ENCODE peak calls at places on chromosomes 6 and 20, in nine cellular contexts. One of them, this sample, is unnamed.

GRCh38 chr6:112434896-112435295 is 87.8 kb downstream of the RFPL4B start:
- DNase-seq in stromal cell of bone marrow: no peak
- DNase-seq in SHP77 treated with DMSO at 0.1 percent for 48 hours: no peak
- DNase-seq in GM18507: no peak
- DNase-seq in HFF-Myc: no peak
- DNase-seq in HTR-8/SVneo: no peak
- DNase-seq in mesothelial cell of epicardium: no peak
- DNase-seq in G401: no peak
- DNase-seq in NCI-H460: no peak
- DNase-seq in this sample: no peak

GRCh38 chr6:125097186-125097585 is 56.4 kb upstream of the TPD52L1 start:
- DNase-seq in HFF-Myc: no peak
- DNase-seq in G401: no peak
- DNase-seq in HTR-8/SVneo: no peak
- DNase-seq in SHP77 treated with DMSO at 0.1 percent for 48 hours: no peak
- DNase-seq in mesothelial cell of epicardium: no peak
- DNase-seq in NCI-H460: no peak
- DNase-seq in stromal cell of bone marrow: no peak
- DNase-seq in GM18507: no peak
- DNase-seq in this sample: no peak

GRCh38 chr20:3613821-3614440 is 49.3 kb downstream of the GFRA4 start:
- DNase-seq in SHP77 treated with DMSO at 0.1 percent for 48 hours: no peak
- DNase-seq in mesothelial cell of epicardium: no peak
- DNase-seq in HTR-8/SVneo: no peak
- DNase-seq in HFF-Myc: peak
- DNase-seq in G401: no peak
- DNase-seq in NCI-H460: no peak
- DNase-seq in GM18507: no peak
- DNase-seq in stromal cell of bone marrow: no peak
- DNase-seq in this sample: no peak

GRCh38 chr6:27290065-27290849 is 21.8 kb downstream of the POM121L2 start:
- DNase-seq in stromal cell of bone marrow: no peak
- DNase-seq in HTR-8/SVneo: no peak
- DNase-seq in mesothelial cell of epicardium: no peak
- DNase-seq in G401: no peak
- DNase-seq in HFF-Myc: peak
- DNase-seq in GM18507: no peak
- DNase-seq in SHP77 treated with DMSO at 0.1 percent for 48 hours: no peak
- DNase-seq in NCI-H460: peak
- DNase-seq in this sample: no peak

GRCh38 chr20:58538752-58539151 is 23.6 kb upstream of the APCDD1L start:
- DNase-seq in HTR-8/SVneo: no peak
- DNase-seq in HFF-Myc: no peak
- DNase-seq in G401: no peak
- DNase-seq in NCI-H460: no peak
- DNase-seq in mesothelial cell of epicardium: no peak
- DNase-seq in SHP77 treated with DMSO at 0.1 percent for 48 hours: no peak
- DNase-seq in GM18507: no peak
- DNase-seq in stromal cell of bone marrow: no peak
- DNase-seq in this sample: no peak

GRCh38 chr20:2519115-2519815 is 10.6 kb upstream of the ZNF343 start:
- DNase-seq in GM18507: no peak
- DNase-seq in HFF-Myc: no peak
- DNase-seq in stromal cell of bone marrow: no peak
- DNase-seq in HTR-8/SVneo: no peak
- DNase-seq in NCI-H460: no peak
- DNase-seq in SHP77 treated with DMSO at 0.1 percent for 48 hours: no peak
- DNase-seq in G401: no peak
- DNase-seq in mesothelial cell of epicardium: no peak
- DNase-seq in this sample: no peak

GRCh38 chr6:79946773-79947190 is 571 bp downstream of the ELOVL4 start:
- DNase-seq in SHP77 treated with DMSO at 0.1 percent for 48 hours: no peak
- DNase-seq in HFF-Myc: no peak
- DNase-seq in HTR-8/SVneo: peak
- DNase-seq in stromal cell of bone marrow: peak
- DNase-seq in mesothelial cell of epicardium: peak
- DNase-seq in GM18507: no peak
- DNase-seq in NCI-H460: no peak
- DNase-seq in G401: peak
- DNase-seq in this sample: no peak

GRCh38 chr6:33872761-33873160 is 69.0 kb upstream of the MLN start:
- DNase-seq in HFF-Myc: no peak
- DNase-seq in SHP77 treated with DMSO at 0.1 percent for 48 hours: no peak
- DNase-seq in mesothelial cell of epicardium: no peak
- DNase-seq in NCI-H460: no peak
- DNase-seq in HTR-8/SVneo: no peak
- DNase-seq in GM18507: no peak
- DNase-seq in G401: no peak
- DNase-seq in stromal cell of bone marrow: no peak
- DNase-seq in this sample: no peak

GRCh38 chr6:9537381-9537780 is 877.5 kb downstream of the TFAP2A start:
- DNase-seq in stromal cell of bone marrow: no peak
- DNase-seq in SHP77 treated with DMSO at 0.1 percent for 48 hours: no peak
- DNase-seq in GM18507: no peak
- DNase-seq in HFF-Myc: no peak
- DNase-seq in mesothelial cell of epicardium: no peak
- DNase-seq in G401: no peak
- DNase-seq in NCI-H460: no peak
- DNase-seq in HTR-8/SVneo: peak
- DNase-seq in this sample: peak

GRCh38 chr6:88183503-88183902 is 17.4 kb upstream of the CNR1 start:
- DNase-seq in G401: no peak
- DNase-seq in HFF-Myc: no peak
- DNase-seq in HTR-8/SVneo: no peak
- DNase-seq in stromal cell of bone marrow: no peak
- DNase-seq in mesothelial cell of epicardium: no peak
- DNase-seq in GM18507: no peak
- DNase-seq in SHP77 treated with DMSO at 0.1 percent for 48 hours: no peak
- DNase-seq in NCI-H460: no peak
- DNase-seq in this sample: no peak

GRCh38 chr6:28266563-28266961 is 381 bp upstream of the ZSCAN26 start:
- DNase-seq in SHP77 treated with DMSO at 0.1 percent for 48 hours: no peak
- DNase-seq in stromal cell of bone marrow: no peak
- DNase-seq in GM18507: no peak
- DNase-seq in G401: no peak
- DNase-seq in NCI-H460: no peak
- DNase-seq in HTR-8/SVneo: no peak
- DNase-seq in mesothelial cell of epicardium: no peak
- DNase-seq in HFF-Myc: no peak
- DNase-seq in this sample: no peak

GRCh38 chr20:37389241-37389747 is 43.4 kb downstream of the SRC start:
- DNase-seq in NCI-H460: no peak
- DNase-seq in SHP77 treated with DMSO at 0.1 percent for 48 hours: no peak
- DNase-seq in stromal cell of bone marrow: no peak
- DNase-seq in GM18507: no peak
- DNase-seq in HTR-8/SVneo: no peak
- DNase-seq in G401: no peak
- DNase-seq in mesothelial cell of epicardium: no peak
- DNase-seq in HFF-Myc: no peak
- DNase-seq in this sample: no peak

GRCh38 chr20:33893314-33893713 is 82.2 kb downstream of the CHMP4B start:
- DNase-seq in G401: no peak
- DNase-seq in NCI-H460: no peak
- DNase-seq in SHP77 treated with DMSO at 0.1 percent for 48 hours: no peak
- DNase-seq in GM18507: no peak
- DNase-seq in stromal cell of bone marrow: peak
- DNase-seq in HTR-8/SVneo: no peak
- DNase-seq in mesothelial cell of epicardium: no peak
- DNase-seq in HFF-Myc: no peak
- DNase-seq in this sample: no peak

GRCh38 chr20:4563534-4563933 is 158.2 kb upstream of the PRND start:
- DNase-seq in mesothelial cell of epicardium: no peak
- DNase-seq in G401: no peak
- DNase-seq in HTR-8/SVneo: no peak
- DNase-seq in HFF-Myc: peak
- DNase-seq in SHP77 treated with DMSO at 0.1 percent for 48 hours: no peak
- DNase-seq in GM18507: no peak
- DNase-seq in stromal cell of bone marrow: peak
- DNase-seq in NCI-H460: peak
- DNase-seq in this sample: peak

GRCh38 chr6:18835976-18836375 is 448.8 kb downstream of the RNF144B start:
- DNase-seq in GM18507: no peak
- DNase-seq in stromal cell of bone marrow: no peak
- DNase-seq in HFF-Myc: no peak
- DNase-seq in G401: no peak
- DNase-seq in mesothelial cell of epicardium: no peak
- DNase-seq in HTR-8/SVneo: no peak
- DNase-seq in SHP77 treated with DMSO at 0.1 percent for 48 hours: no peak
- DNase-seq in NCI-H460: no peak
- DNase-seq in this sample: no peak

GRCh38 chr6:151437401-151437800 is 14.5 kb downstream of the RMND1 start:
- DNase-seq in HFF-Myc: no peak
- DNase-seq in G401: no peak
- DNase-seq in mesothelial cell of epicardium: no peak
- DNase-seq in GM18507: no peak
- DNase-seq in NCI-H460: no peak
- DNase-seq in HTR-8/SVneo: no peak
- DNase-seq in SHP77 treated with DMSO at 0.1 percent for 48 hours: no peak
- DNase-seq in stromal cell of bone marrow: no peak
- DNase-seq in this sample: peak

GRCh38 chr6:7425808-7426190 is 36.2 kb downstream of the RIOK1 start:
- DNase-seq in stromal cell of bone marrow: no peak
- DNase-seq in mesothelial cell of epicardium: no peak
- DNase-seq in HTR-8/SVneo: no peak
- DNase-seq in HFF-Myc: no peak
- DNase-seq in GM18507: no peak
- DNase-seq in G401: no peak
- DNase-seq in NCI-H460: no peak
- DNase-seq in SHP77 treated with DMSO at 0.1 percent for 48 hours: no peak
- DNase-seq in this sample: no peak

GRCh38 chr6:69780585-69781178 is 16.1 kb downstream of the LMBRD1 start:
- DNase-seq in mesothelial cell of epicardium: no peak
- DNase-seq in stromal cell of bone marrow: no peak
- DNase-seq in HTR-8/SVneo: no peak
- DNase-seq in NCI-H460: no peak
- DNase-seq in G401: peak
- DNase-seq in HFF-Myc: no peak
- DNase-seq in SHP77 treated with DMSO at 0.1 percent for 48 hours: no peak
- DNase-seq in GM18507: no peak
- DNase-seq in this sample: no peak

GRCh38 chr6:139251377-139252017 is 40.3 kb downstream of the TXLNB start:
- DNase-seq in HTR-8/SVneo: no peak
- DNase-seq in G401: no peak
- DNase-seq in mesothelial cell of epicardium: no peak
- DNase-seq in GM18507: no peak
- DNase-seq in NCI-H460: no peak
- DNase-seq in stromal cell of bone marrow: no peak
- DNase-seq in HFF-Myc: no peak
- DNase-seq in SHP77 treated with DMSO at 0.1 percent for 48 hours: no peak
- DNase-seq in this sample: no peak

This sample was measured in endothelial cell of umbilical vein.